ENCODE peak calls at places on chromosomes 7 and 10, in ten cellular contexts. V is CD8-positive, alpha-beta memory T cell; Z is BE2C; K is PC-3; W is transverse colon; I is Peyer's patch; Q is colonic mucosa; G is lung; A is IMR-90; F is tibial artery. R is an unnamed sample.

GRCh38 chr10:93006435-93007039 is 54.1 kb upstream of the CYP26C1 start:
- DNase-seq in V (no peak), Z (no peak), K (peak), W (no peak), I (no peak), Q (no peak), G (no peak), A (peak), F (no peak), R (peak)

GRCh38 chr7:134627775-134628153 is 18.9 kb upstream of the BPGM start:
- DNase-seq in V (no peak), Z (no peak), K (no peak), W (no peak), I (no peak), Q (no peak), G (no peak), A (no peak), F (no peak), R (no peak)

GRCh38 chr7:99984593-99984992 is 8.8 kb upstream of the AZGP1 start:
- DNase-seq in V (no peak), Z (no peak), K (no peak), W (no peak), I (no peak), Q (no peak), G (no peak), A (no peak), F (no peak), R (no peak)

GRCh38 chr7:107785926-107786325 is 17.1 kb downstream of the SLC26A3 start:
- DNase-seq in V (no peak), Z (no peak), K (no peak), W (peak), I (no peak), Q (no peak), G (no peak), A (no peak), F (no peak), R (no peak)

GRCh38 chr7:36961097-36961496 is 236.8 kb upstream of the AOAH start:
- DNase-seq in V (no peak), Z (no peak), K (no peak), W (no peak), I (no peak), Q (no peak), G (no peak), A (no peak), F (no peak), R (no peak)

GRCh38 chr7:42993038-42993437 is 60.9 kb downstream of the MRPL32 start:
- DNase-seq in V (no peak), Z (no peak), K (no peak), W (no peak), I (no peak), Q (no peak), G (no peak), A (no peak), F (no peak), R (no peak)

GRCh38 chr10:13158401-13158800 is 3.0 kb upstream of the MCM10 start:
- DNase-seq in V (no peak), Z (peak), K (no peak), W (no peak), I (no peak), Q (no peak), G (no peak), A (no peak), F (no peak), R (no peak)

GRCh38 chr7:96621932-96622331 is 87.7 kb downstream of the SEM1 start:
- DNase-seq in V (no peak), Z (no peak), K (no peak), W (no peak), I (no peak), Q (no peak), G (no peak), A (no peak), F (no peak), R (no peak)

GRCh38 chr7:144086730-144087129 is 652 bp downstream of the OR2A12 start:
- DNase-seq in V (no peak), Z (no peak), K (no peak), W (no peak), I (no peak), Q (no peak), G (no peak), A (no peak), F (no peak), R (no peak)

GRCh38 chr10:33258951-33259350 is 75.5 kb downstream of the NRP1 start:
- DNase-seq in V (no peak), Z (no peak), K (peak), W (no peak), I (no peak), Q (no peak), G (no peak), A (peak), F (no peak), R (no peak)

GRCh38 chr10:75495434-75496190 is 64.2 kb downstream of the LRMDA start:
- DNase-seq in V (no peak), Z (no peak), K (no peak), W (no peak), I (no peak), Q (no peak), G (no peak), A (no peak), F (no peak), R (no peak)

GRCh38 chr10:311901-312665 is 176.8 kb downstream of the ZMYND11 start:
- DNase-seq in V (no peak), Z (no peak), K (no peak), W (no peak), I (peak), Q (no peak), G (no peak), A (no peak), F (no peak), R (no peak)

GRCh38 chr7:28477041-28477442 is 64.7 kb downstream of the CREB5 start:
- DNase-seq in V (no peak), Z (no peak), K (no peak), W (no peak), I (no peak), Q (no peak), G (no peak), A (no peak), F (no peak), R (no peak)

GRCh38 chr7:137331378-137331777 is 12.2 kb downstream of the PTN start:
- DNase-seq in V (no peak), Z (no peak), K (peak), W (no peak), I (no peak), Q (no peak), G (no peak), A (peak), F (no peak), R (peak)

GRCh38 chr10:79938728-79939380 is 10.1 kb downstream of the SFTPD start:
- DNase-seq in V (no peak), Z (peak), K (no peak), W (peak), I (peak), Q (peak), G (peak), A (no peak), F (peak), R (no peak)

GRCh38 chr7:28984631-28985030 is 26.5 kb upstream of the TRIL start:
- DNase-seq in V (no peak), Z (peak), K (peak), W (peak), I (no peak), Q (peak), G (peak), A (peak), F (peak), R (peak)

DNA sequence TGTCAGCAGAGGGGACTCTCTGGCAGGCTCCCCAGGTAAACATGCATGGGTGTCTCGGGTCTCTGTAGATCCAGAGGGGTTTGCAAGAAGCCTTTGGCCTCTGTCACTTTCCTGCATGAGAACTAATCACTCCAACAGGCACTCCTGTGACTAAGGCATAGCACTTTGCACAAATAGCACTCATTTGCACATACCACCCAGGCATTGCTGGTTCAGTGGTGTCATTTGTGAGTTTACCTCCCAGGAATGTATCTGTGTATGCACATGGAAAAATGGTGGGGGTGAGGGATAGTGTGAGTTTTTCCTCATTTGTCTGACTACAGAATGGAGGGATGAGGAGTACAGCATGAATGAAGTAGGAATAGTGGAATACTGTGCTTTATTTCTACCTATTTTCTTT is 39.5 kb downstream of the CNNM1 start:
- DNase-seq in V (no peak), Z (no peak), K (no peak), W (no peak), I (no peak), Q (no peak), G (no peak), A (peak), F (no peak), R (no peak)
- H3K4me3 ChIP-seq in V (no peak), Z (no peak), K (no peak), W (no peak), I (no peak), Q (no peak), G (no peak), A (no peak), F (no peak), R (no peak)

DNA sequence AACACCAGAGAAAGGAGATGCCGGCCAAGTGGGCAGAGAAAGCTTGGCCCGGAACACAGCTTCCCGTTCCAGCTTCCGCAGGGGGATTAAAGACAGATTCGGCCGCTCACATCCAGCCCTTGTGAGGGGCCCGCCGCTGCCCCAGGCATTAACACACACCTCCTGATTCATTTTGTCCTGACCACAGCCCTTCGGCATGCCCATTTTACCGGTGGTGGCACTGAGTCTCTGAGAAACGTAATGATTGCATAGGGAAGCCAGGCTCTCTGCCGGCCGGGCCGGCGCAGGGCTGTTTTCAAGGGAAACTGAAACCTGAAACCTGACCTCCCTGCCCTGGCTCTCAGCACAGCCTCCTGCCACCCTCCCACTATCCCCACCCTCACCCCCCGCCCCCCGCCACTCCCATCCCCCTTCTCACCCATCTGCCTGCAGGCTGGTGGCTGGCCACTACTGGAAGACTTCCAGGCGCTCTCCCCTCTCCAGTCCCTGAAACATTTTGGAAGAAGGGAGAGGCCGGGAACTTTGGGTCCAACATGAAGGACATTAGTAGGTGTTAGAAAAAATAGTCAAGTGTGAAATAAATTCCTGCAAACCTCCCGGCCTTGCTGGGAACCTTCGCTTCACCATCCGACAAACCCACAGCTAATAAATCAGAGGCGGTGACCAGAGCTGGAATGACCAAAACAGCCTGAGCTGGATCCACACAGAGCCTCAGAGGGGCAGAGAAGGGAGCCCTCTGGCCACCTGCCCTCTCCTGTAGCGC is 83.5 kb upstream of the CUX1 start:
- DNase-seq in V (no peak), Z (peak), K (peak), W (peak), I (no peak), Q (peak), G (peak), A (peak), F (peak), R (peak)
- H3K4me3 ChIP-seq in V (no peak), Z (no peak), K (peak), W (peak), I (peak), Q (no peak), G (peak), A (no peak), F (peak), R (peak)

DNA sequence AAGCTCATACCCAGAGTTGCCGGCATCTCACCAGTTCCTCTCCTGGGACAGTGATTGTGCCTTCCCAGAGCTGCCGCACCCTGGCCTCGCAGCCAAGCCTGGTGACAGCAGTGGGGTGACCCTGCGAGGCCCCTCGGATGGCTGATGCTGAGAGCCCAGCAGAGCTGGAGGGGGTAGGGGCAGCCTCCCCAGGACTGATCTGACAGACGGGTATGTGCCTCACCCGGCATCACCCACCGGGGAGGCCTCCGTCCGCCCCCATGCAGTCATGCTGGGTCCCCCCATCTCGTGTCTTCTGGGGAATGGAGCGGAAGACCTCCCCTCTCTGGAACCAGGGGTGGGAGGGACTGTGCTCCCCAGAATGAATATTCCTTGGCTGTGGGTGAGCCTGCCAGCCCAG is 82.3 kb downstream of the LHPP start:
- DNase-seq in V (no peak), Z (no peak), K (no peak), W (no peak), I (no peak), Q (no peak), G (no peak), A (no peak), F (no peak), R (no peak)
- H3K4me3 ChIP-seq in V (no peak), Z (no peak), K (no peak), W (no peak), I (no peak), Q (no peak), G (no peak), A (no peak), F (no peak), R (no peak)

GRCh38 chr10:27744478-27745379 is 890 bp downstream of the MKX start:
- DNase-seq in V (peak), Z (no peak), K (peak), W (peak), I (no peak), Q (no peak), G (no peak), A (peak), F (peak), R (no peak)
- H3K4me3 ChIP-seq in V (peak), Z (no peak), K (peak), W (peak), I (no peak), Q (peak), G (peak), A (peak), F (peak), R (no peak)

DNA sequence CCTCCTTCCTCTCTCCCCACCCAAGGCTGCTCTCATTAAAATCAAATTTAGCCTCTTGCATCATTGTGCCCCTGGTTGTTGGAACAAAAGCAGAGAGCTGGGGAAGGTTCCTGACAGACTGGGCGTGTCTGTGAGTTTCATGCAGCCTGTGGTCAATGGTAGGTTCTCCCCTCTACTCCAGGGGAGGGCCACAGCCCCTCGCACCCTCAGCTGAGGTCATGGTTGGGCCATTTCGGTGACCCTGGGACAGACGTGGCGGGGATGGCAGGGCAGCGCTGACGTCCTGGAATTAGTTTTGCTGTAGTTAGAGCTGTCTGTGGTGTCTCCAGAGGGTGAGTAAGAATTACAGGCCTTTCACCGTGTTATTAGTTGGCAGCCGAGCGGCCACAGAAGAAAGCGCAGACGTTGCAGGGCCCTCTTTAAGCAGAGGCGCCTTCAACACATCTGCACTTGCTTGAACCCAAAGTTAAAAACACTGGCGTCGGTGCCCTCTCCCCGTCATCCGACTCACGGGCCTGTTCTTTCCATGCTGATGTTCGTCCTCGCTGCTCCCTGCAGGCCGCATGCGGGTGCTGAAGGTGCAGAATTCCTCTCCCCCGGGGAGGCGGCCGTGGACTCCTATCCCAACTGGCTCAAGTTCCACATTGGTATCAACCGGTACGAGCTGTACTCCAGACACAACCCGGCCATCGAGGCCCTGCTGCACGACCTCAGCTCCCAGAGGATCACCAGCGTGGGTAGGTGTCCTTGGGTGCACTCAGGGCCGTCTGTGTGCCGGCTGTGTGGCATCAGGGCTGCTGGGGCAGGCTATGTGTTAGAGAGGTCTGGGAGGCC is 2.8 kb downstream of the FAM20C start:
- DNase-seq in V (no peak), Z (no peak), K (no peak), W (no peak), I (no peak), Q (no peak), G (no peak), A (peak), F (no peak), R (peak)
- H3K4me3 ChIP-seq in V (no peak), Z (no peak), K (peak), W (peak), I (peak), Q (peak), G (peak), A (peak), F (peak), R (peak)

GRCh38 chr7:19106308-19107141 is 10.9 kb downstream of the TWIST1 start:
- DNase-seq in V (no peak), Z (peak), K (no peak), W (no peak), I (no peak), Q (no peak), G (no peak), A (no peak), F (no peak), R (no peak)
- H3K4me3 ChIP-seq in V (no peak), Z (peak), K (peak), W (no peak), I (no peak), Q (no peak), G (no peak), A (peak), F (peak), R (peak)

GRCh38 chr10:29375888-29376287 is 87.0 kb downstream of the LYZL1 start:
- DNase-seq in V (no peak), Z (no peak), K (no peak), W (no peak), I (no peak), Q (no peak), G (no peak), A (no peak), F (no peak), R (no peak)

GRCh38 chr10:29370612-29371092 is 81.8 kb downstream of the LYZL1 start:
- DNase-seq in V (no peak), Z (peak), K (peak), W (no peak), I (no peak), Q (no peak), G (no peak), A (no peak), F (no peak), R (peak)

GRCh38 chr10:29372920-29373319 is 84.0 kb downstream of the LYZL1 start:
- DNase-seq in V (no peak), Z (peak), K (no peak), W (no peak), I (no peak), Q (no peak), G (no peak), A (no peak), F (no peak), R (no peak)

GRCh38 chr10:29374162-29374561 is 85.3 kb downstream of the LYZL1 start:
- DNase-seq in V (no peak), Z (no peak), K (no peak), W (no peak), I (no peak), Q (no peak), G (no peak), A (no peak), F (no peak), R (no peak)

GRCh38 chr10:29370092-29370611 is 81.3 kb downstream of the LYZL1 start:
- DNase-seq in V (no peak), Z (no peak), K (no peak), W (no peak), I (no peak), Q (no peak), G (no peak), A (no peak), F (no peak), R (peak)
- H3K4me3 ChIP-seq in V (no peak), Z (no peak), K (peak), W (no peak), I (no peak), Q (no peak), G (no peak), A (no peak), F (peak), R (peak)

DNA sequence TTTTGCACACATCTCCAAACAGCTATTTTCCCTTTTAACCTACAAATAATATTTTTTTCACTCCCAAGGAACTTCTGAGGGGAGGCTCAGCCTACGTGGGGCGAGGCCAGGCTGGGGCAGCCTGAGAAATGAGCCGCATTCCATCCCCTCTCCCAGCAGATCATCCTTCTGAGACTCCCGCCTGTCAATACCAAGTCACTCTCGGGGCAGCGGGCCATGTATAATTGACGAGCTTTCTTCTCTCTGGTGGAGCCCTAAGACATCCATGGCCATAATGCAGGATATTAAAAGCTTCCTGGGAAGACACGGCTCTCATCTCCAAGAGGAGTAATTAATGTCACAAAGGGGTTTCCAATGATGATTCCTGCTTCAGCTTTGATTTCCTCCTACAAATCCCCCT is 37.8 kb upstream of the CHST15 start:
- DNase-seq in V (no peak), Z (no peak), K (no peak), W (no peak), I (no peak), Q (no peak), G (no peak), A (no peak), F (no peak), R (no peak)
- H3K4me3 ChIP-seq in V (no peak), Z (no peak), K (no peak), W (no peak), I (no peak), Q (no peak), G (no peak), A (no peak), F (no peak), R (no peak)